ENCODE peak calls at places on chromosomes 1 and 21, in seven cellular contexts. G is psoas muscle, Y is fibroblast of lung, E is lower lobe of right lung, R is left lung, J is GM12878, U is PC-9. K is an unnamed sample. For H3K36me3, the result is how much of the 10 kb centered on the place peaks cover.

GRCh38 chr21:26843912-26844257 is 1.3 kb downstream of the ADAMTS1 start:
- DNase-seq in G (no peak), Y (peak), E (no peak), R (no peak), J (no peak), U (no peak), K (no peak)

GRCh38 chr1:240528566-240528965 is 83.4 kb downstream of the GREM2 start:
- DNase-seq in G (no peak), Y (no peak), E (no peak), R (no peak), J (no peak), U (no peak), K (no peak)

GRCh38 chr1:186304982-186305949 is 69.8 kb downstream of the TPR start:
- DNase-seq in G (no peak), Y (peak), E (no peak), R (no peak), J (no peak), U (no peak), K (no peak)

GRCh38 chr1:90613371-90613770 is 103.7 kb downstream of the BARHL2 start:
- DNase-seq in G (no peak), Y (no peak), E (no peak), R (no peak), J (no peak), U (no peak), K (no peak)

GRCh38 chr1:222865718-222866117 is 50.9 kb downstream of the DISP1 start:
- DNase-seq in G (no peak), Y (no peak), E (no peak), R (no peak), J (no peak), U (no peak), K (no peak)

GRCh38 chr1:85199667-85200366 is 999 bp downstream of the SYDE2 start:
- DNase-seq in G (no peak), Y (no peak), E (no peak), R (no peak), J (no peak), U (no peak), K (no peak)

GRCh38 chr1:2921970-2922686 is 99.1 kb upstream of the ACTRT2 start:
- DNase-seq in G (no peak), Y (no peak), E (no peak), R (no peak), J (no peak), U (no peak), K (no peak)

GRCh38 chr1:105872761-105873286 is 1183.7 kb upstream of the PRMT6 start:
- DNase-seq in G (no peak), Y (no peak), E (no peak), R (no peak), J (no peak), U (no peak), K (no peak)

GRCh38 chr1:150561830-150562367 is 12.7 kb downstream of the ADAMTSL4 start:
- DNase-seq in G (peak), Y (peak), E (peak), R (peak), J (no peak), U (peak), K (peak)

GRCh38 chr1:54569339-54569738 is 21.3 kb downstream of the ACOT11 start:
- DNase-seq in G (no peak), Y (peak), E (no peak), R (peak), J (no peak), U (no peak), K (no peak)

GRCh38 chr1:6414443-6414844 is 5.3 kb downstream of the HES2 start:
- DNase-seq in G (no peak), Y (peak), E (no peak), R (no peak), J (peak), U (peak), K (no peak)
- TF ChIP-seq CTCF in G (no peak), Y (peak), E (peak), R (no peak), J (peak), U (peak), K (no peak)

GRCh38 chr1:248841702-248842395 is 3.8 kb downstream of the ZNF672 start:
- DNase-seq in G (peak), Y (peak), E (peak), R (no peak), J (no peak), U (no peak), K (no peak)

GRCh38 chr1:248844526-248844925 is 6.5 kb downstream of the ZNF672 start:
- DNase-seq in G (no peak), Y (no peak), E (no peak), R (no peak), J (no peak), U (no peak), K (no peak)

GRCh38 chr1:248840946-248841345 is 2.9 kb downstream of the ZNF672 start:
- DNase-seq in G (no peak), Y (no peak), E (no peak), R (no peak), J (no peak), U (no peak), K (peak)

GRCh38 chr1:248843687-248844086 is 5.7 kb downstream of the ZNF672 start:
- DNase-seq in G (no peak), Y (no peak), E (no peak), R (no peak), J (no peak), U (no peak), K (no peak)

DNA sequence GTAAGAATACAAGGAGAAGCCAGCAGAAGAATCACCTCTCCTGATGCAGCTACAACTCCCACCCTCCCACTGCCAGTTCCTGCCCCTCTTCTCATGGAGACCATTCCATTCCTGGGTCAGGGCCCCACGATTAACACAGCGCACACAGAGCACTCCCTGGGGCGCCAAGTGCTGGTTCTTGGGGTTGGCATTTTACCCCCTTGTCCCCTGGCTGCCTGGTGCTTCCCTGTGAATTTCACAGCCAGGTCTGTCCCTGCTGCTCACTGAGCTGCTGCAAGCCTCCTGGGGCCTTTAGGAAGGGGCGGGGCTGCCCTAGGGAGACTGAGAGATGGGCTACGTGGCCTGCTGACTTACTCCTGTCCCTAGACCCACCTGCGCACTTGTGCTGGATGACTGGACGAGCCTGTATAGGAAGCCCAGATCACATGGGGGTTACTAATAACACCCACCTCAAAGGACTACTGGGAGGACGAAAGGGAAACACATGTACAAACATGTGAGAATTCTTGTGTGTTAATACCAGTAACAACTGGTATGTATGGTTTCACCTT is 4.8 kb downstream of the ZNF672 start:
- DNase-seq in G (no peak), Y (no peak), E (no peak), R (no peak), J (peak), U (no peak), K (no peak)
- H3K36me3 ChIP-seq in G (under half), Y (under half), E (under half), R (under half), J (under half), U (under half), K (under half)

GRCh38 chr1:14949836-14950674 is 203.5 kb upstream of the TMEM51 start:
- DNase-seq in G (no peak), Y (no peak), E (no peak), R (no peak), J (no peak), U (no peak), K (no peak)
- TF ChIP-seq CTCF in G (no peak), Y (no peak), E (no peak), R (no peak), J (no peak), U (no peak), K (no peak)

GRCh38 chr1:147613506-147613905 is 56.8 kb downstream of the ACP6 start:
- DNase-seq in G (no peak), Y (peak), E (no peak), R (no peak), J (no peak), U (no peak), K (no peak)
- H3K36me3 ChIP-seq in G (under half), Y (under half), E (half or more), R (half or more), J (under half), U (under half), K (under half)

GRCh38 chr21:43825936-43826622 is 36.7 kb downstream of the RRP1 start:
- DNase-seq in G (peak), Y (peak), E (peak), R (peak), J (no peak), U (no peak), K (no peak)
- TF ChIP-seq CTCF in G (peak), Y (peak), E (peak), R (no peak), J (no peak), U (peak), K (no peak)

GRCh38 chr1:119959268-119959667 is 63.0 kb upstream of the ADAM30 start:
- DNase-seq in G (no peak), Y (no peak), E (no peak), R (no peak), J (no peak), U (no peak), K (no peak)

GRCh38 chr1:119954476-119955422 is 58.4 kb upstream of the ADAM30 start:
- DNase-seq in G (no peak), Y (no peak), E (no peak), R (no peak), J (no peak), U (no peak), K (no peak)

GRCh38 chr1:119958223-119958622 is 61.9 kb upstream of the ADAM30 start:
- DNase-seq in G (no peak), Y (no peak), E (no peak), R (no peak), J (no peak), U (no peak), K (no peak)

GRCh38 chr1:119953266-119953998 is 57.1 kb upstream of the ADAM30 start:
- DNase-seq in G (no peak), Y (no peak), E (no peak), R (no peak), J (no peak), U (no peak), K (no peak)

DNA sequence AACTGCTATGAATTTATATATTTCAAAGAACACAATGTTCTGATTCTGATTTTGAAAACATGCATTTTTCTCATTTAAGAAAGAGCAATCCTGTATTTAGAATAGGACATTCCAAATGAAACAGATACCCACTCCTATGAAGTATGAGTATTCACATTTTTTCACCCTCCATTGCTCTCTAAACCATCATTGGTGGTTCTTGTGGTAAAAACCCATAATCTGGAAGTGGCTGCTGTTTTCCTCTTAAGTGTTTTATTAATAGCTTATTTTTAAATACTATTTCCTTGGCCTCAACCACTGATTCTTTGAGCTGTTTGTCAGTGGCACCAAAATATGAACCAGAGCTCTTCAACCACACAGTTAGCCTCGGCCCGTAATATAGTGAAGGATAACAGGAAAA is 60.0 kb upstream of the ADAM30 start:
- DNase-seq in G (no peak), Y (peak), E (no peak), R (no peak), J (no peak), U (no peak), K (no peak)
- H3K36me3 ChIP-seq in G (under half), Y (under half), E (half or more), R (half or more), J (under half), U (under half), K (under half)

GRCh38 chr1:95793893-95794292 is 559.9 kb downstream of the RWDD3 start:
- DNase-seq in G (no peak), Y (no peak), E (no peak), R (no peak), J (no peak), U (no peak), K (no peak)
- TF ChIP-seq CTCF in G (no peak), Y (no peak), E (no peak), R (no peak), J (no peak), U (peak), K (no peak)

K was measured in ascending aorta.